ENCODE peak calls at places on chromosome 21, in four cellular contexts. One of them, this sample, is unnamed.

GRCh38 chr21:27171704-27172103 is 204.8 kb upstream of the ADAMTS5 start:
- DNase-seq in stomach: no peak
- DNase-seq in HL-60: no peak
- DNase-seq in mucosa of descending colon: no peak
- DNase-seq in this sample: no peak

GRCh38 chr21:45317401-45318145 is 29.9 kb upstream of the POFUT2 start:
- DNase-seq in stomach: no peak
- DNase-seq in mucosa of descending colon: no peak
- DNase-seq in HL-60: no peak
- DNase-seq in this sample: no peak

GRCh38 chr21:26832513-26832912 is 12.7 kb downstream of the ADAMTS1 start:
- DNase-seq in HL-60: no peak
- DNase-seq in mucosa of descending colon: no peak
- DNase-seq in stomach: no peak
- DNase-seq in this sample: no peak

GRCh38 chr21:46316708-46317324 is 6.9 kb downstream of the C21orf58 start:
- DNase-seq in HL-60: no peak
- DNase-seq in stomach: no peak
- DNase-seq in mucosa of descending colon: no peak
- DNase-seq in this sample: no peak

GRCh38 chr21:46329796-46330195 is 5.8 kb downstream of the PCNT start:
- DNase-seq in stomach: no peak
- DNase-seq in HL-60: no peak
- DNase-seq in mucosa of descending colon: no peak
- DNase-seq in this sample: no peak

GRCh38 chr21:23853796-23854379 is 1753.4 kb downstream of the MRPL39 start:
- DNase-seq in stomach: no peak
- DNase-seq in mucosa of descending colon: no peak
- DNase-seq in HL-60: no peak
- DNase-seq in this sample: peak

GRCh38 chr21:46081022-46081861 is 16.7 kb upstream of the COL6A2 start:
- DNase-seq in HL-60: no peak
- DNase-seq in stomach: peak
- DNase-seq in mucosa of descending colon: no peak
- DNase-seq in this sample: no peak

GRCh38 chr21:18940791-18941190 is 537.2 kb upstream of the TMPRSS15 start:
- DNase-seq in stomach: no peak
- DNase-seq in mucosa of descending colon: no peak
- DNase-seq in HL-60: no peak
- DNase-seq in this sample: no peak

GRCh38 chr21:30340714-30341573 is 3.5 kb upstream of the KRTAP27-1 start:
- DNase-seq in stomach: peak
- DNase-seq in mucosa of descending colon: no peak
- DNase-seq in HL-60: no peak
- DNase-seq in this sample: peak

GRCh38 chr21:15732290-15732995 is 2.7 kb downstream of the USP25 start:
- DNase-seq in HL-60: peak
- DNase-seq in stomach: no peak
- DNase-seq in mucosa of descending colon: no peak
- DNase-seq in this sample: no peak

GRCh38 chr21:29335720-29336119 is 37.0 kb downstream of the BACH1 start:
- DNase-seq in HL-60: no peak
- DNase-seq in mucosa of descending colon: no peak
- DNase-seq in stomach: no peak
- DNase-seq in this sample: no peak

GRCh38 chr21:37917612-37918011 is 1.4 kb upstream of the KCNJ6 start:
- DNase-seq in stomach: no peak
- DNase-seq in HL-60: no peak
- DNase-seq in mucosa of descending colon: no peak
- DNase-seq in this sample: peak

GRCh38 chr21:30600787-30601186 is at the start of gene KRTAP22-1:
- DNase-seq in stomach: no peak
- DNase-seq in mucosa of descending colon: no peak
- DNase-seq in HL-60: no peak
- DNase-seq in this sample: no peak

GRCh38 chr21:46552865-46553379 is 52.0 kb downstream of the S100B start:
- DNase-seq in stomach: peak
- DNase-seq in mucosa of descending colon: no peak
- DNase-seq in HL-60: no peak
- DNase-seq in this sample: no peak

GRCh38 chr21:25790122-25790951 is 55.6 kb downstream of the GABPA start:
- DNase-seq in mucosa of descending colon: no peak
- DNase-seq in stomach: no peak
- DNase-seq in HL-60: peak
- DNase-seq in this sample: peak

GRCh38 chr21:45974073-45975016 is 7.2 kb upstream of the COL6A1 start:
- DNase-seq in stomach: peak
- DNase-seq in mucosa of descending colon: peak
- DNase-seq in HL-60: no peak
- DNase-seq in this sample: peak

GRCh38 chr21:45910155-45910547 is 71.4 kb upstream of the COL6A1 start:
- DNase-seq in mucosa of descending colon: no peak
- DNase-seq in stomach: no peak
- DNase-seq in HL-60: no peak
- DNase-seq in this sample: no peak

GRCh38 chr21:35265170-35265877 is 216.2 kb upstream of the RUNX1 start:
- DNase-seq in stomach: no peak
- DNase-seq in HL-60: no peak
- DNase-seq in mucosa of descending colon: no peak
- DNase-seq in this sample: peak

GRCh38 chr21:34983680-34984086 is 65.4 kb downstream of the RUNX1 start:
- DNase-seq in stomach: no peak
- DNase-seq in mucosa of descending colon: no peak
- DNase-seq in HL-60: peak
- DNase-seq in this sample: peak

GRCh38 chr21:32136546-32136945 is 142.3 kb downstream of the MIS18A start:
- DNase-seq in stomach: no peak
- DNase-seq in HL-60: no peak
- DNase-seq in mucosa of descending colon: no peak
- DNase-seq in this sample: no peak

GRCh38 chr21:16570196-16570595 is 840.4 kb downstream of the USP25 start:
- DNase-seq in stomach: no peak
- DNase-seq in HL-60: no peak
- DNase-seq in mucosa of descending colon: no peak
- DNase-seq in this sample: no peak

GRCh38 chr21:46667735-46668380 is 32.4 kb downstream of the PRMT2 start:
- DNase-seq in stomach: no peak
- DNase-seq in mucosa of descending colon: no peak
- DNase-seq in HL-60: peak
- DNase-seq in this sample: peak

GRCh38 chr21:29730281-29730680 is 209.5 kb downstream of the GRIK1 start:
- DNase-seq in HL-60: no peak
- DNase-seq in stomach: no peak
- DNase-seq in mucosa of descending colon: no peak
- DNase-seq in this sample: no peak

GRCh38 chr21:46161180-46161799 is 5.9 kb upstream of the FTCD start:
- DNase-seq in mucosa of descending colon: peak
- DNase-seq in stomach: peak
- DNase-seq in HL-60: no peak
- DNase-seq in this sample: no peak

GRCh38 chr21:46205121-46205520 is 20.9 kb upstream of the SPATC1L start:
- DNase-seq in stomach: no peak
- DNase-seq in HL-60: no peak
- DNase-seq in mucosa of descending colon: no peak
- DNase-seq in this sample: no peak

GRCh38 chr21:35294231-35294898 is 245.3 kb upstream of the RUNX1 start:
- DNase-seq in HL-60: no peak
- DNase-seq in stomach: peak
- DNase-seq in mucosa of descending colon: peak
- DNase-seq in this sample: no peak

GRCh38 chr21:14121719-14122118 is 89.0 kb downstream of the LIPI start:
- DNase-seq in stomach: no peak
- DNase-seq in HL-60: no peak
- DNase-seq in mucosa of descending colon: no peak
- DNase-seq in this sample: no peak

GRCh38 chr21:45408811-45409261 is 3.9 kb downstream of the COL18A1 start:
- DNase-seq in stomach: no peak
- DNase-seq in mucosa of descending colon: peak
- DNase-seq in HL-60: no peak
- DNase-seq in this sample: no peak

GRCh38 chr21:32021319-32022027 is 148.7 kb downstream of the HUNK start:
- DNase-seq in HL-60: no peak
- DNase-seq in mucosa of descending colon: peak
- DNase-seq in stomach: peak
- DNase-seq in this sample: no peak

GRCh38 chr21:35171385-35171784 is 122.3 kb upstream of the RUNX1 start:
- DNase-seq in mucosa of descending colon: no peak
- DNase-seq in HL-60: no peak
- DNase-seq in stomach: no peak
- DNase-seq in this sample: no peak

GRCh38 chr21:28069446-28069845 is 923.2 kb downstream of the LTN1 start:
- DNase-seq in HL-60: no peak
- DNase-seq in stomach: no peak
- DNase-seq in mucosa of descending colon: no peak
- DNase-seq in this sample: peak

GRCh38 chr21:23507501-23507900 is 2099.8 kb downstream of the MRPL39 start:
- DNase-seq in HL-60: no peak
- DNase-seq in mucosa of descending colon: no peak
- DNase-seq in stomach: no peak
- DNase-seq in this sample: no peak

GRCh38 chr21:46155514-46156377 is at the start of gene FTCD:
- DNase-seq in HL-60: no peak
- DNase-seq in stomach: peak
- DNase-seq in mucosa of descending colon: no peak
- DNase-seq in this sample: no peak

GRCh38 chr21:45999581-46000181 is 18.1 kb downstream of the COL6A1 start:
- DNase-seq in mucosa of descending colon: no peak
- DNase-seq in HL-60: no peak
- DNase-seq in stomach: no peak
- DNase-seq in this sample: no peak

GRCh38 chr21:29155118-29155932 is 24.9 kb downstream of the MAP3K7CL start:
- DNase-seq in mucosa of descending colon: no peak
- DNase-seq in stomach: no peak
- DNase-seq in HL-60: no peak
- DNase-seq in this sample: peak

GRCh38 chr21:46374761-46375389 is 50.9 kb downstream of the PCNT start:
- DNase-seq in HL-60: no peak
- DNase-seq in mucosa of descending colon: no peak
- DNase-seq in stomach: no peak
- DNase-seq in this sample: no peak

GRCh38 chr21:44286086-44286715 is 525 bp downstream of the AIRE start:
- DNase-seq in stomach: no peak
- DNase-seq in HL-60: no peak
- DNase-seq in mucosa of descending colon: no peak
- DNase-seq in this sample: no peak
- H3K4me3 ChIP-seq in stomach: peak
- H3K4me3 ChIP-seq in HL-60: no peak
- H3K4me3 ChIP-seq in mucosa of descending colon: no peak
- H3K4me3 ChIP-seq in this sample: no peak

GRCh38 chr21:41815652-41816582 is 49.1 kb upstream of the RIPK4 start:
- DNase-seq in mucosa of descending colon: no peak
- DNase-seq in stomach: no peak
- DNase-seq in HL-60: no peak
- DNase-seq in this sample: no peak

GRCh38 chr21:41819236-41819855 is 52.5 kb upstream of the RIPK4 start:
- DNase-seq in mucosa of descending colon: no peak
- DNase-seq in stomach: no peak
- DNase-seq in HL-60: no peak
- DNase-seq in this sample: no peak

GRCh38 chr21:41817877-41818855 is 51.3 kb upstream of the RIPK4 start:
- DNase-seq in stomach: no peak
- DNase-seq in HL-60: no peak
- DNase-seq in mucosa of descending colon: peak
- DNase-seq in this sample: no peak

GRCh38 chr21:41816583-41817165 is 49.8 kb upstream of the RIPK4 start:
- DNase-seq in stomach: peak
- DNase-seq in mucosa of descending colon: peak
- DNase-seq in HL-60: peak
- DNase-seq in this sample: peak

DNA sequence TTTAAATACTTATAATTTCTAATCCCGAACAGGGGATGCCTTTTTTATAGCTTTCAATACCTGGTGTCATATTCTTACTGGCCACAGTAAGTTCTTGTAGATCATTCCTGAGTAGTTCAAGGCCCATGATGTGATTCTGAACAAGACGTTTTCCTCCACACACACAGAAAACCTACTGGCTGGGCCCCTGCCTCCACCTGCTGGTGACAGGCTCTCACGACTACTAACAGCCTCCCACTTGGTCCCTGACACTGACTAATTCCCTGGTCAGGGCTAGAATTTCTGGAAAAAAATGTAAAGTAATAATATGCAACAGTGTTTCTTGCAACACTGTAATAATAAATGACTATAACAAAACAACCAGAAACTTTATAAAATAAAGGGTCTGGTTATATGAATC is 50.4 kb upstream of the RIPK4 start:
- DNase-seq in HL-60: peak
- DNase-seq in stomach: peak
- DNase-seq in mucosa of descending colon: peak
- DNase-seq in this sample: peak
- TF ChIP-seq CTCF in HL-60: no peak
- TF ChIP-seq CTCF in stomach: peak
- TF ChIP-seq CTCF in mucosa of descending colon: peak
- TF ChIP-seq CTCF in this sample: peak

GRCh38 chr21:43734131-43734634 is 15.3 kb downstream of the PDXK start:
- DNase-seq in mucosa of descending colon: peak
- DNase-seq in stomach: peak
- DNase-seq in HL-60: no peak
- DNase-seq in this sample: no peak
- H3K4me3 ChIP-seq in mucosa of descending colon: no peak
- H3K4me3 ChIP-seq in stomach: no peak
- H3K4me3 ChIP-seq in HL-60: no peak
- H3K4me3 ChIP-seq in this sample: no peak

GRCh38 chr21:33197546-33197945 is 32.2 kb upstream of the IFNAR2 start:
- DNase-seq in mucosa of descending colon: no peak
- DNase-seq in HL-60: no peak
- DNase-seq in stomach: peak
- DNase-seq in this sample: no peak
- TF ChIP-seq CTCF in mucosa of descending colon: no peak
- TF ChIP-seq CTCF in HL-60: no peak
- TF ChIP-seq CTCF in stomach: no peak
- TF ChIP-seq CTCF in this sample: no peak

This sample was measured in brain microvascular endothelial cell.